ENCODE peak calls at places on chromosomes 5 and 9, in ten cellular contexts. A, F, R, X, O, K, U, E, N and V are unnamed samples.

GRCh38 chr9:127360205-127360604 is 36.8 kb upstream of the SLC2A8 start:
- DNase-seq in O (no peak), E (no peak), X (no peak), R (no peak), F (no peak), K (no peak), U (no peak), A (no peak), N (no peak), V (no peak)

GRCh38 chr9:32251539-32251938 is 132.9 kb upstream of the ACO1 start:
- DNase-seq in E (peak; percentile 66), K (no peak), U (peak; percentile 17), R (no peak), F (peak; percentile 11), N (peak; percentile 38), X (peak; percentile 46), O (no peak), A (peak; percentile 21), V (peak; percentile 65)

GRCh38 chr5:132064738-132065331 is 4.4 kb downstream of the IL3 start:
- DNase-seq in N (peak; percentile 80), X (peak; percentile 82), K (peak; percentile 52), E (peak; percentile 86), U (peak; percentile 35), R (peak; percentile 63), A (peak; percentile 84), F (peak; percentile 49), O (peak; percentile 56), V (peak; percentile 68)

GRCh38 chr9:26687421-26687820 is 205.2 kb downstream of the CAAP1 start:
- DNase-seq in A (no peak), X (no peak), O (no peak), N (no peak), E (peak; percentile 28), F (no peak), R (no peak), K (no peak), U (no peak), V (no peak)

GRCh38 chr5:173880306-173880985 is 7.7 kb upstream of the CPEB4 start:
- DNase-seq in N (no peak), A (no peak), K (no peak), E (no peak), X (no peak), R (no peak), F (no peak), U (no peak), O (no peak), V (no peak)

GRCh38 chr5:120007619-120008018 is 378.3 kb downstream of the FAM170A start:
- DNase-seq in A (no peak), F (no peak), X (no peak), U (peak; percentile 39), R (no peak), K (no peak), E (no peak), N (no peak), O (no peak), V (no peak)

GRCh38 chr9:71253021-71253420 is 131.6 kb upstream of the TRPM3 start:
- DNase-seq in N (no peak), X (no peak), E (no peak), A (no peak), F (no peak), R (no peak), U (no peak), K (no peak), O (no peak), V (no peak)

GRCh38 chr9:109248133-109248581 is 72.7 kb downstream of the EPB41L4B start:
- DNase-seq in E (peak; percentile 16), K (no peak), R (no peak), N (no peak), U (no peak), O (no peak), A (no peak), F (no peak), X (no peak), V (no peak)

GRCh38 chr5:57181151-57181550 is 7.3 kb downstream of the GPBP1 start:
- DNase-seq in O (no peak), E (no peak), U (no peak), X (no peak), R (no peak), F (no peak), K (no peak), N (no peak), A (no peak), V (no peak)

GRCh38 chr5:85838781-85839180 is 779.0 kb upstream of the COX7C start:
- DNase-seq in N (no peak), R (no peak), U (no peak), A (no peak), E (no peak), O (no peak), F (no peak), K (no peak), X (no peak), V (no peak)

GRCh38 chr5:62011072-62011664 is 294.8 kb upstream of the KIF2A start:
- DNase-seq in R (no peak), A (no peak), O (no peak), N (no peak), K (no peak), E (no peak), U (no peak), X (no peak), F (no peak), V (peak; percentile 58)

GRCh38 chr9:129036241-129036922 is at the start of gene MIGA2:
- DNase-seq in F (peak; percentile 98), K (peak; percentile 95), U (peak; percentile 99), E (peak; percentile 98), A (peak; percentile 91), X (peak; percentile 97), N (peak; percentile 98), O (peak; percentile 97), R (peak; percentile 90), V (peak; percentile 100)

GRCh38 chr9:129037767-129038098 is 1.3 kb downstream of the MIGA2 start:
- DNase-seq in O (no peak), A (no peak), R (no peak), E (no peak), U (no peak), X (no peak), F (no peak), K (no peak), N (no peak), V (no peak)

GRCh38 chr9:129040113-129040643 is 3.8 kb downstream of the MIGA2 start:
- DNase-seq in F (no peak), A (no peak), N (no peak), R (no peak), E (no peak), U (no peak), X (no peak), K (no peak), O (no peak), V (no peak)

GRCh38 chr9:129036923-129037766 is 719 bp downstream of the MIGA2 start:
- DNase-seq in U (no peak), F (no peak), A (no peak), K (no peak), O (no peak), N (no peak), R (no peak), E (no peak), X (no peak), V (no peak)

GRCh38 chr9:129038109-129038852 is 1.9 kb downstream of the MIGA2 start:
- DNase-seq in U (no peak), N (no peak), X (no peak), K (no peak), E (no peak), F (peak; percentile 79), A (no peak), R (no peak), O (peak; percentile 73), V (no peak)
- TF ChIP-seq CTCF in U (no peak), N (no peak), X (no peak), K (no peak), E (no peak), F (no peak), A (no peak), R (no peak), O (no peak), V (no peak)

GRCh38 chr5:133196441-133197085 is 144.8 kb downstream of the HSPA4 start:
- DNase-seq in R (no peak), N (no peak), K (no peak), X (no peak), A (no peak), O (no peak), F (no peak), U (no peak), E (no peak), V (peak; percentile 36)
- H3K27me3 ChIP-seq in R (no peaks in the 10 kb centered on the region), N (peaks cover 10% of the 10 kb centered on the region), K (no peaks in the 10 kb centered on the region), X (no peaks in the 10 kb centered on the region), A (no peaks in the 10 kb centered on the region), O (peaks cover 59% of the 10 kb centered on the region), F (no peaks in the 10 kb centered on the region), U (no peaks in the 10 kb centered on the region), E (no peaks in the 10 kb centered on the region), V (peaks cover 4% of the 10 kb centered on the region)

GRCh38 chr5:54895816-54896341 is 89.5 kb downstream of the ESM1 start:
- DNase-seq in O (no peak), R (no peak), A (no peak), X (no peak), N (no peak), U (peak; percentile 31), K (no peak), F (no peak), E (peak; percentile 34), V (peak; percentile 86)
- TF ChIP-seq CTCF in O (peak; percentile 62), R (peak; percentile 12), A (no peak), X (no peak), N (no peak), U (peak; percentile 46), K (peak; percentile 19), F (peak; percentile 47), E (peak; percentile 57), V (peak; percentile 78)

GRCh38 chr9:132155514-132155913 is 6.3 kb upstream of the NTNG2 start:
- DNase-seq in K (no peak), F (no peak), O (no peak), E (no peak), X (no peak), N (no peak), A (no peak), U (no peak), R (no peak), V (no peak)

GRCh38 chr9:132156256-132156655 is 5.6 kb upstream of the NTNG2 start:
- DNase-seq in A (no peak), K (no peak), U (no peak), X (no peak), F (no peak), O (no peak), R (no peak), E (no peak), N (no peak), V (no peak)

GRCh38 chr9:132157347-132158116 is 4.3 kb upstream of the NTNG2 start:
- DNase-seq in X (no peak), E (no peak), K (no peak), R (no peak), U (no peak), N (no peak), O (no peak), F (no peak), A (no peak), V (no peak)

GRCh38 chr9:132152231-132152630 is 9.6 kb upstream of the NTNG2 start:
- DNase-seq in F (no peak), A (no peak), K (no peak), X (no peak), U (no peak), E (no peak), R (no peak), O (no peak), N (no peak), V (no peak)

GRCh38 chr9:132154925-132155324 is 6.9 kb upstream of the NTNG2 start:
- DNase-seq in R (no peak), O (no peak), F (no peak), N (no peak), E (no peak), U (no peak), X (no peak), K (no peak), A (no peak), V (no peak)
- H3K27me3 ChIP-seq in R (peaks cover 17% of the 10 kb centered on the region), O (peaks cover 97% of the 10 kb centered on the region), F (peaks cover 18% of the 10 kb centered on the region), N (peaks cover 77% of the 10 kb centered on the region), E (no peaks in the 10 kb centered on the region), U (no peaks in the 10 kb centered on the region), X (no peaks in the 10 kb centered on the region), K (no peaks in the 10 kb centered on the region), A (no peaks in the 10 kb centered on the region), V (peaks cover 25% of the 10 kb centered on the region)